ENCODE peak calls at places on chromosomes 1 and 21, in five cellular contexts. F, Y, C, B and H are unnamed samples.

GRCh38 chr21:44555200-44555875 is 3.3 kb downstream of the KRTAP10-3 start:
- DNase-seq in F (no peak), Y (no peak), B (no peak), C (no peak), H (peak; percentile 7)

GRCh38 chr1:55696181-55696580 is 481.0 kb upstream of the USP24 start:
- DNase-seq in C (no peak), B (no peak), F (peak; percentile 27), Y (no peak), H (no peak)

GRCh38 chr1:205313681-205314308 is 7.8 kb downstream of the NUAK2 start:
- DNase-seq in Y (no peak), C (peak; percentile 49), F (peak; percentile 73), B (peak; percentile 77), H (peak; percentile 28)

GRCh38 chr1:25867210-25867991 is 8.1 kb downstream of the PAQR7 start:
- DNase-seq in F (peak; percentile 79), C (no peak), Y (peak; percentile 16), B (no peak), H (no peak)

GRCh38 chr1:100230760-100231159 is 18.9 kb downstream of the DBT start:
- DNase-seq in C (no peak), F (no peak), B (no peak), Y (no peak), H (no peak)

GRCh38 chr1:44628962-44629756 is 45.1 kb downstream of the TMEM53 start:
- DNase-seq in B (no peak), C (no peak), Y (no peak), F (no peak), H (no peak)

GRCh38 chr1:245894843-245895242 is 612.2 kb downstream of the SMYD3 start:
- DNase-seq in B (no peak), C (no peak), F (no peak), Y (no peak), H (no peak)

GRCh38 chr1:64884261-64885040 is 81.9 kb downstream of the JAK1 start:
- DNase-seq in B (no peak), C (no peak), F (no peak), Y (no peak), H (no peak)

GRCh38 chr21:25097648-25098047 is 509.6 kb downstream of the MRPL39 start:
- DNase-seq in F (no peak), C (no peak), Y (no peak), B (no peak), H (no peak)

GRCh38 chr1:207282049-207282448 is 39.4 kb upstream of the CD55 start:
- DNase-seq in C (no peak), F (no peak), Y (no peak), B (no peak), H (no peak)

GRCh38 chr21:44294391-44295162 is 5.3 kb upstream of the PFKL start:
- DNase-seq in C (peak; percentile 88), F (peak; percentile 44), B (no peak), Y (no peak), H (no peak)

GRCh38 chr1:246200225-246200624 is 306.9 kb downstream of the SMYD3 start:
- DNase-seq in C (no peak), F (no peak), B (no peak), Y (no peak), H (no peak)

GRCh38 chr1:67717876-67718275 is 32.9 kb downstream of the GADD45A start:
- DNase-seq in B (no peak), C (no peak), F (no peak), Y (no peak), H (no peak)

GRCh38 chr1:181028241-181029014 is 5.4 kb upstream of the MR1 start:
- DNase-seq in B (no peak), F (no peak), Y (no peak), C (no peak), H (no peak)

GRCh38 chr1:64539279-64539678 is 69.3 kb downstream of the CACHD1 start:
- DNase-seq in Y (no peak), F (no peak), C (no peak), B (no peak), H (no peak)

GRCh38 chr1:151166506-151166956 is 587 bp downstream of the SCNM1 start:
- DNase-seq in Y (peak; percentile 23), C (no peak), B (peak; percentile 23), F (no peak), H (no peak)

DNA sequence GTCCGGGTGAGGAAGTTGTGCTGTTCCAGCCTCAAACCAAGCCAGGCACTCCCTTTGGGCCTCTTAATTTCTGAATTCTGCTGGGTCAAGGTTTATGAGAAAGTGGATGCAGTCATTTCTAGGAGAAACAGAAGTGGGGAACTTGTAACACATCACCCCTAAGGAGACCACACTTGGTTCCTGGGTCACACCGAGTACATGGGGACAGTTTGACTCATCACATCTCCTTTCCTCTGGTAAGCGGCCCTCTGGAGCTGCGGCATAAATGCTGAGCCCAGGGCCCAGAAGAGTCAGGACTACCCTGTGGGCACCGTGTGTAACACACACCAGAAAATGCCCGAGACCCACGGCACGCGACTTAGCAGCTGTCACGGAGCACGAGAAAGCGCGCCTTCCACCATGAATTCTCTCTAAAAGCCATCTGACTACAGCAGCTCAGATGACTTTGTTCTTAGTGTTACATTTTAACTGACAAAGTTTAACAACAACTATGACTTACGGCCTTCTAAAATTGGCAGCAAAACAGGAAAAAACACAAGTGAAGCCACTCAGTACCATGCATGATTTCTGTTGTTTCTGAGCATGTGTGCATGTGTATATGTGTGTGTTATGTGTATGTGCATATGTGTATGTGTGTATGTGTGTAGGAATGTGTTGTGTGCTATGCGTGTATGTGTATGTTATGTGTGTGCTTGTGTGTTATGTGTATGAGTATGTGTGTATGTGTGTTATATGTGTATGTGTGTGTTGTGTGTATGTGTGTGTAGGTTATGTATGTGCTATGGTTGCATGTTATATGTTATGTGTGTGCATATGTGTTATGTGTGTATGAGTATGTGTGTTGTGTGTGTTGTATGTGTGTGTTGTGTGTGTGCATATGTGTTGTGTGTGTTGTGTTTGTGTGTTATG is 50.8 kb downstream of the TOMM20 start:
- DNase-seq in Y (no peak), B (no peak), F (peak; percentile 50), C (no peak), H (no peak)
- TF ChIP-seq CTCF in Y (no peak), B (no peak), F (no peak), C (no peak), H (no peak)

DNA sequence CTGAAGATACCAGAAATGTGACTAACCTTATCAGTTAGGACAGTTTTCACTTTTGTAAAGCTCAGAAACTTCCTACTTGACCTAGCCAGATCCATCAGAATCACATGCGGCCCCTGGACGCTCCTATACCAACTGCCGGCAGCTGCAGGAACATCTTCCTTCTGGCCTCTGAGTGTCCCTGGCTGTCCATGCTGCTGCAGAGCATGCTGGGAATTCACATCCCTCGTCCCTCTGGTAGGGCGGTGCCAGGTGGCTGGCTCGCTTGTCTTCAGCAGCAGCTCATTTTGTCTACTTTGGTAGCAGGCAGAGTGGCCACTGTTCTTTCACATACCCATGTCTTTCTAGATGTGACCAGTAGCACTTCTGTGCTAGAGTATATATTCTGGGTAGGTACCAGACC is 34.4 kb downstream of the HHAT start:
- DNase-seq in B (no peak), Y (no peak), C (no peak), F (no peak), H (no peak)
- TF ChIP-seq CTCF in B (no peak), Y (no peak), C (no peak), F (no peak), H (no peak)

GRCh38 chr1:36513676-36514473 is 31.2 kb upstream of the CSF3R start:
- DNase-seq in C (no peak), Y (no peak), F (no peak), B (no peak), H (no peak)

GRCh38 chr1:36510418-36510817 is 27.7 kb upstream of the CSF3R start:
- DNase-seq in F (no peak), C (no peak), Y (no peak), B (no peak), H (no peak)

GRCh38 chr1:36514501-36514900 is 31.8 kb upstream of the CSF3R start:
- DNase-seq in C (no peak), B (no peak), Y (no peak), F (no peak), H (no peak)

GRCh38 chr1:36511804-36512798 is 29.4 kb upstream of the CSF3R start:
- DNase-seq in C (no peak), Y (no peak), F (no peak), B (no peak), H (no peak)

DNA sequence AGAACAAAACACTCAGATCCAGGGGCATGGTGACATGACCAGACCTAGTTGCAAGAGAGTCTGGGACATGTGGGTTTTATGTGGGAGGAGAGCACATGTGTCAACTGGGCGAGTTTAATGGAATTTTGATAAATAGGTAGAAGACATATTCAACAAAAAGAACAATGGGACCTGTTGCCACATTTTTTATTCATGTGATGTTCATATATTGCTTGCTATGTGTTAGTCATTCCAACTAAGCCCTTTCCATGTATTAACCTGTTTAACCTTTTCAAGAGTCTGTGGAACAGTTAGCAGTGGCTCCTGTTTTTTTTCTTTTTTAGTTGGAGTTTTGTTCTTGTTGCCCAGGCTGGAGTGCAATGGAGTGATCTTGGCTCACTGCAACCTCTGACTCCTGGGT is 30.1 kb upstream of the CSF3R start:
- DNase-seq in C (no peak), B (no peak), Y (no peak), F (no peak), H (no peak)
- TF ChIP-seq CTCF in C (no peak), B (no peak), Y (no peak), F (no peak), H (no peak)

GRCh38 chr1:147225193-147225730 is at the start of gene FMO5:
- DNase-seq in C (peak; percentile 62), F (peak; percentile 86), Y (peak; percentile 56), B (peak; percentile 46), H (no peak)
- TF ChIP-seq CTCF in C (peak; percentile 22), F (no peak), Y (peak; percentile 28), B (no peak), H (peak; percentile 14)